ENCODE peak calls at places on chromosome 2, in seven cellular contexts. J is GM20000; A is CD8-positive, alpha-beta T cell; B is stimulated activated CD4-positive, alpha-beta T cell treated with anti-CD3 and anti-CD28 coated beads, TNF-alpha, amount 100 ng/mL, for 48 hours; I is neuronal stem cell; F is cardiac muscle cell; Z is mesothelial cell of epicardium. R is an unnamed sample.

GRCh38 chr2:218396688-218397501 is 2.8 kb upstream of the CTDSP1 start:
- DNase-seq in J (no peak), A (peak; percentile 92), B (no peak), I (peak; percentile 38), F (peak; percentile 67), Z (no peak), R (peak; percentile 81)

GRCh38 chr2:146874260-146874658 is 970.6 kb upstream of the ACVR2A start:
- DNase-seq in J (no peak), A (no peak), B (no peak), I (no peak), F (no peak), Z (no peak), R (no peak)

GRCh38 chr2:19911799-19912509 is 10.2 kb upstream of the TTC32 start:
- DNase-seq in J (no peak), A (no peak), B (no peak), I (no peak), F (no peak), Z (no peak), R (no peak)

GRCh38 chr2:28673338-28673737 is 78.3 kb upstream of the PPP1CB start:
- DNase-seq in J (no peak), A (no peak), B (no peak), I (no peak), F (no peak), Z (no peak), R (no peak)

GRCh38 chr2:36589230-36589630 is 8.7 kb downstream of the FEZ2 start:
- DNase-seq in J (no peak), A (no peak), B (no peak), I (no peak), F (peak; percentile 18), Z (no peak), R (no peak)

GRCh38 chr2:176140130-176140519 is 10.6 kb downstream of the HOXD8 start:
- DNase-seq in J (no peak), A (no peak), B (no peak), I (no peak), F (no peak), Z (no peak), R (no peak)

GRCh38 chr2:161045726-161046125 is 114.5 kb upstream of the TANK start:
- DNase-seq in J (no peak), A (no peak), B (no peak), I (no peak), F (no peak), Z (no peak), R (no peak)

GRCh38 chr2:45984366-45984765 is 312.8 kb upstream of the EPAS1 start:
- DNase-seq in J (no peak), A (no peak), B (no peak), I (no peak), F (no peak), Z (no peak), R (no peak)

GRCh38 chr2:217407466-217407865 is 547.6 kb upstream of the TNP1 start:
- DNase-seq in J (no peak), A (no peak), B (no peak), I (no peak), F (no peak), Z (no peak), R (no peak)

GRCh38 chr2:97718942-97719341 is 5.6 kb downstream of the ZAP70 start:
- DNase-seq in J (no peak), A (peak; percentile 47), B (no peak), I (no peak), F (no peak), Z (no peak), R (no peak)

GRCh38 chr2:78355967-78356366 is 669.5 kb upstream of the REG3G start:
- DNase-seq in J (no peak), A (no peak), B (no peak), I (no peak), F (no peak), Z (no peak), R (no peak)

GRCh38 chr2:28662468-28663095 is 89.0 kb upstream of the PPP1CB start:
- DNase-seq in J (no peak), A (no peak), B (no peak), I (no peak), F (no peak), Z (no peak), R (no peak)

GRCh38 chr2:216392018-216392562 is 19.8 kb upstream of the MARCHF4 start:
- DNase-seq in J (no peak), A (no peak), B (no peak), I (no peak), F (peak; percentile 58), Z (no peak), R (no peak)

GRCh38 chr2:28736034-28736433 is 15.6 kb upstream of the PPP1CB start:
- DNase-seq in J (no peak), A (no peak), B (no peak), I (no peak), F (peak; percentile 83), Z (no peak), R (no peak)

GRCh38 chr2:3280683-3281520 is 96.7 kb downstream of the EIPR1 start:
- DNase-seq in J (no peak), A (no peak), B (no peak), I (no peak), F (no peak), Z (no peak), R (no peak)

GRCh38 chr2:172614932-172615331 is 59.0 kb downstream of the PDK1 start:
- DNase-seq in J (no peak), A (no peak), B (no peak), I (no peak), F (no peak), Z (no peak), R (no peak)

GRCh38 chr2:148866091-148866490 is 8.9 kb upstream of the KIF5C start:
- DNase-seq in J (no peak), A (no peak), B (no peak), I (no peak), F (no peak), Z (no peak), R (no peak)

GRCh38 chr2:213232649-213233437 is 51.4 kb upstream of the SPAG16 start:
- DNase-seq in J (peak; percentile 45), A (peak; percentile 67), B (no peak), I (peak; percentile 48), F (peak; percentile 28), Z (no peak), R (peak; percentile 72)

GRCh38 chr2:63853527-63854310 is 12.0 kb downstream of the UGP2 start:
- DNase-seq in J (no peak), A (no peak), B (no peak), I (no peak), F (no peak), Z (no peak), R (no peak)

GRCh38 chr2:1081411-1082225 is 131.0 kb downstream of the SNTG2 start:
- DNase-seq in J (no peak), A (no peak), B (no peak), I (no peak), F (no peak), Z (no peak), R (no peak)

GRCh38 chr2:64114063-64114911 is 29.9 kb downstream of the PELI1 start:
- DNase-seq in J (peak; percentile 17), A (no peak), B (no peak), I (no peak), F (no peak), Z (no peak), R (no peak)

GRCh38 chr2:232532406-232532805 is 6.4 kb downstream of the CHRND start:
- DNase-seq in J (no peak), A (no peak), B (no peak), I (no peak), F (peak; percentile 40), Z (no peak), R (no peak)

GRCh38 chr2:126836761-126837679 is 61.7 kb upstream of the TEX51 start:
- DNase-seq in J (no peak), A (no peak), B (no peak), I (no peak), F (no peak), Z (no peak), R (no peak)

GRCh38 chr2:66050392-66050791 is 384.5 kb upstream of the MEIS1 start:
- DNase-seq in J (no peak), A (no peak), B (no peak), I (no peak), F (no peak), Z (no peak), R (no peak)